ENCODE peak calls at places on chromosomes 3 and 15, in ten cellular contexts. A is GM18507; V is Jurkat, Clone E6-1; U is HEK293T; K is activated CD8-positive, alpha-beta T cell treated with anti-CD3 and anti-CD28 coated beads for 36 hours; F is anterior cingulate cortex; W is astrocyte of the spinal cord; P is EH; X is NK-92 treated with Interleukin-12 subunit alpha and Interleukin-12 subunit beta, amount 100 ng/mL, for 24 hours; E is AG08395. O is an unnamed sample.

GRCh38 chr3:60250210-60250609 is 1001.0 kb downstream of the FHIT start:
- DNase-seq in A (no peak), V (no peak), U (no peak), K (no peak), F (no peak), W (no peak), P (no peak), X (no peak), E (no peak), O (no peak)

GRCh38 chr3:172140499-172141391 is 101.4 kb downstream of the FNDC3B start:
- DNase-seq in A (no peak), V (no peak), U (peak; percentile 35), K (no peak), F (no peak), W (peak; percentile 92), P (peak; percentile 94), X (no peak), E (peak; percentile 71), O (peak; percentile 83)

GRCh38 chr3:47016934-47017435 is 37.5 kb downstream of the NBEAL2 start:
- DNase-seq in A (no peak), V (peak; percentile 86), U (no peak), K (peak; percentile 81), F (no peak), W (peak; percentile 88), P (peak; percentile 90), X (peak; percentile 66), E (peak; percentile 79), O (peak; percentile 74)

GRCh38 chr3:187150599-187150998 is 11.3 kb upstream of the RPL39L start:
- DNase-seq in A (no peak), V (peak; percentile 46), U (no peak), K (peak; percentile 85), F (no peak), W (no peak), P (peak; percentile 17), X (peak; percentile 20), E (no peak), O (no peak)

GRCh38 chr3:38650248-38650940 is 907 bp upstream of the SCN5A start:
- DNase-seq in A (no peak), V (no peak), U (no peak), K (no peak), F (no peak), W (no peak), P (no peak), X (no peak), E (no peak), O (no peak)

GRCh38 chr3:112042842-112043280 is 8.3 kb downstream of the TMPRSS7 start:
- DNase-seq in A (no peak), V (no peak), U (no peak), K (no peak), F (no peak), W (no peak), P (no peak), X (no peak), E (no peak), O (no peak)

GRCh38 chr15:71572452-71573053 is 237.8 kb upstream of the NR2E3 start:
- DNase-seq in A (no peak), V (no peak), U (peak; percentile 16), K (no peak), F (no peak), W (peak; percentile 29), P (no peak), X (no peak), E (no peak), O (no peak)

GRCh38 chr3:171792549-171792948 is 17.7 kb downstream of the PLD1 start:
- DNase-seq in A (no peak), V (no peak), U (no peak), K (no peak), F (no peak), W (no peak), P (peak; percentile 31), X (no peak), E (no peak), O (no peak)

GRCh38 chr3:138034918-138035317 is 25.0 kb downstream of the CLDN18 start:
- DNase-seq in A (no peak), V (no peak), U (no peak), K (no peak), F (no peak), W (no peak), P (no peak), X (no peak), E (no peak), O (no peak)

GRCh38 chr3:15159501-15160136 is 46.4 kb upstream of the CAPN7 start:
- DNase-seq in A (no peak), V (no peak), U (no peak), K (no peak), F (no peak), W (no peak), P (peak; percentile 14), X (no peak), E (no peak), O (no peak)

GRCh38 chr15:52733696-52734255 is 54.6 kb upstream of the ATOSA start:
- DNase-seq in A (no peak), V (no peak), U (no peak), K (no peak), F (no peak), W (peak; percentile 7), P (peak; percentile 47), X (no peak), E (peak; percentile 11), O (no peak)

GRCh38 chr15:79089331-79089889 is 1.2 kb downstream of the RASGRF1 start:
- DNase-seq in A (no peak), V (no peak), U (peak; percentile 33), K (no peak), F (no peak), W (no peak), P (no peak), X (no peak), E (no peak), O (no peak)

GRCh38 chr3:56219894-56220805 is 248.1 kb downstream of the ERC2 start:
- DNase-seq in A (no peak), V (no peak), U (no peak), K (no peak), F (no peak), W (no peak), P (peak; percentile 1), X (no peak), E (no peak), O (no peak)

GRCh38 chr15:40252141-40252437 is 13.2 kb downstream of the PAK6 start:
- DNase-seq in A (no peak), V (no peak), U (no peak), K (no peak), F (no peak), W (no peak), P (no peak), X (no peak), E (no peak), O (no peak)

GRCh38 chr3:158347966-158348365 is 223.0 kb upstream of the MLF1 start:
- DNase-seq in A (no peak), V (no peak), U (no peak), K (no peak), F (no peak), W (peak; percentile 41), P (peak; percentile 40), X (no peak), E (peak; percentile 35), O (peak; percentile 5)

GRCh38 chr15:89115547-89115946 is 27.3 kb downstream of the ABHD2 start:
- DNase-seq in A (no peak), V (no peak), U (no peak), K (no peak), F (no peak), W (peak; percentile 49), P (no peak), X (no peak), E (no peak), O (no peak)

GRCh38 chr3:20747736-20748135 is 561.7 kb upstream of the SGO1 start:
- DNase-seq in A (no peak), V (no peak), U (no peak), K (no peak), F (no peak), W (peak; percentile 41), P (peak; percentile 74), X (no peak), E (peak; percentile 11), O (peak; percentile 61)

GRCh38 chr3:22117751-22118346 is 366.8 kb upstream of the ZNF385D start:
- DNase-seq in A (no peak), V (peak; percentile 44), U (peak; percentile 7), K (no peak), F (no peak), W (peak; percentile 76), P (peak; percentile 53), X (no peak), E (peak; percentile 37), O (peak; percentile 20)

GRCh38 chr3:53844262-53845102 is 1.7 kb downstream of the CHDH start:
- DNase-seq in A (no peak), V (no peak), U (no peak), K (no peak), F (no peak), W (no peak), P (peak; percentile 4), X (no peak), E (no peak), O (no peak)

GRCh38 chr3:184209146-184209923 is 20.1 kb upstream of the VWA5B2 start:
- DNase-seq in A (no peak), V (no peak), U (no peak), K (no peak), F (no peak), W (no peak), P (no peak), X (no peak), E (no peak), O (no peak)

GRCh38 chr3:43883729-43884396 is 193.1 kb downstream of the ABHD5 start:
- DNase-seq in A (no peak), V (no peak), U (no peak), K (no peak), F (peak; percentile 26), W (no peak), P (no peak), X (no peak), E (no peak), O (no peak)

GRCh38 chr15:32659340-32659831 is 17.9 kb downstream of the SCG5 start:
- DNase-seq in A (no peak), V (no peak), U (no peak), K (no peak), F (no peak), W (peak; percentile 87), P (peak; percentile 91), X (no peak), E (peak; percentile 92), O (peak; percentile 89)

GRCh38 chr3:125057186-125057850 is 1.5 kb upstream of the HEG1 start:
- DNase-seq in A (no peak), V (no peak), U (no peak), K (no peak), F (no peak), W (peak; percentile 86), P (peak; percentile 81), X (no peak), E (peak; percentile 69), O (peak; percentile 82)

GRCh38 chr15:76837474-76837873 is 67.7 kb downstream of the SCAPER start:
- DNase-seq in A (no peak), V (no peak), U (no peak), K (no peak), F (no peak), W (no peak), P (no peak), X (no peak), E (no peak), O (no peak)

GRCh38 chr3:197487911-197488391 is 67.8 kb downstream of the BDH1 start:
- DNase-seq in A (no peak), V (no peak), U (no peak), K (no peak), F (no peak), W (peak; percentile 98), P (peak; percentile 99), X (no peak), E (peak; percentile 93), O (peak; percentile 91)

GRCh38 chr15:40297356-40297755 is 10.4 kb downstream of the PLCB2 start:
- DNase-seq in A (no peak), V (no peak), U (no peak), K (no peak), F (no peak), W (no peak), P (no peak), X (no peak), E (no peak), O (no peak)

GRCh38 chr15:70291696-70292510 is 194.2 kb upstream of the TLE3 start:
- DNase-seq in A (no peak), V (no peak), U (no peak), K (no peak), F (no peak), W (no peak), P (no peak), X (no peak), E (no peak), O (no peak)

GRCh38 chr3:45884368-45885201 is 1.8 kb upstream of the CCR9 start:
- DNase-seq in A (no peak), V (no peak), U (no peak), K (peak; percentile 26), F (peak; percentile 62), W (no peak), P (no peak), X (no peak), E (no peak), O (no peak)

O was measured in HFFc6.